ENCODE peak calls at places on chromosomes 5 and 9, in five cellular contexts. T is NCI-H1105 treated with DMSO at 0.1 percent for 48 hours; M is KBM-7; B is CD4-positive, CD25-positive, alpha-beta regulatory T cell; N is NCI-H2029. A is an unnamed sample.

GRCh38 chr9:136954270-136955083 is 2.4 kb downstream of the LCN12 start:
- DNase-seq in T (no peak), M (no peak), B (no peak), N (no peak), A (no peak)

GRCh38 chr5:112004867-112005532 is 248.0 kb upstream of the NREP start:
- DNase-seq in T (no peak), M (no peak), B (no peak), N (no peak), A (no peak)

GRCh38 chr9:87694236-87694755 is 31.6 kb upstream of the CTSL start:
- DNase-seq in T (no peak), M (no peak), B (no peak), N (no peak), A (no peak)

GRCh38 chr5:170267431-170268152 is 30.0 kb downstream of the LCP2 start:
- DNase-seq in T (peak), M (peak), B (peak), N (peak), A (peak)

GRCh38 chr9:125126019-125126746 is 17.1 kb downstream of the SCAI start:
- DNase-seq in T (no peak), M (peak), B (peak), N (peak), A (no peak)

GRCh38 chr9:96008502-96009222 is 133.2 kb downstream of the ERCC6L2 start:
- DNase-seq in T (no peak), M (no peak), B (no peak), N (peak), A (no peak)

GRCh38 chr5:139391570-139392323 is 2.0 kb upstream of the MZB1 start:
- DNase-seq in T (no peak), M (no peak), B (no peak), N (no peak), A (no peak)

GRCh38 chr9:101369286-101369685 is 15.5 kb downstream of the BAAT start:
- DNase-seq in T (no peak), M (no peak), B (no peak), N (no peak), A (no peak)

GRCh38 chr9:110892689-110893088 is 145.6 kb downstream of the LPAR1 start:
- DNase-seq in T (no peak), M (no peak), B (no peak), N (no peak), A (no peak)

GRCh38 chr9:7976167-7976755 is 176.7 kb upstream of the DMAC1 start:
- DNase-seq in T (no peak), M (peak), B (peak), N (no peak), A (no peak)

GRCh38 chr9:110050925-110051355 is 157.0 kb downstream of the C9orf152 start:
- DNase-seq in T (no peak), M (no peak), B (peak), N (no peak), A (no peak)

GRCh38 chr5:113052041-113052795 is 75.6 kb downstream of the DCP2 start:
- DNase-seq in T (no peak), M (no peak), B (no peak), N (no peak), A (no peak)

GRCh38 chr5:112630246-112631009 is 107.3 kb upstream of the APC start:
- DNase-seq in T (no peak), M (no peak), B (no peak), N (no peak), A (no peak)

GRCh38 chr5:19975795-19976194 is 12.2 kb downstream of the CDH18 start:
- DNase-seq in T (no peak), M (no peak), B (no peak), N (no peak), A (no peak)

GRCh38 chr5:120146787-120147186 is 317.3 kb upstream of the PRR16 start:
- DNase-seq in T (no peak), M (no peak), B (no peak), N (no peak), A (no peak)

GRCh38 chr9:134827993-134828392 is 52.6 kb upstream of the FCN2 start:
- DNase-seq in T (no peak), M (no peak), B (no peak), N (no peak), A (no peak)

GRCh38 chr9:32350682-32351081 is 33.8 kb upstream of the ACO1 start:
- DNase-seq in T (peak), M (peak), B (peak), N (no peak), A (no peak)

GRCh38 chr9:121975801-121976277 is 117.3 kb downstream of the TTLL11 start:
- DNase-seq in T (no peak), M (no peak), B (no peak), N (no peak), A (no peak)

GRCh38 chr5:1322036-1322903 is 22.6 kb downstream of the CLPTM1L start:
- DNase-seq in T (no peak), M (no peak), B (no peak), N (no peak), A (no peak)

GRCh38 chr9:5052858-5053257 is 67.8 kb downstream of the JAK2 start:
- DNase-seq in T (no peak), M (no peak), B (no peak), N (no peak), A (no peak)

GRCh38 chr9:76531231-76531775 is 72.3 kb downstream of the GCNT1 start:
- DNase-seq in T (no peak), M (no peak), B (no peak), N (no peak), A (no peak)

GRCh38 chr5:157912621-157913325 is 53.8 kb upstream of the CLINT1 start:
- DNase-seq in T (peak), M (no peak), B (no peak), N (peak), A (no peak)

GRCh38 chr9:31137151-31137849 is 1247.1 kb upstream of the ACO1 start:
- DNase-seq in T (no peak), M (no peak), B (no peak), N (no peak), A (no peak)

GRCh38 chr9:136902259-136902821 is 16.0 kb downstream of the TRAF2 start:
- DNase-seq in T (no peak), M (no peak), B (peak), N (peak), A (no peak)

GRCh38 chr9:129125478-129125877 is 14.3 kb downstream of the PTPA start:
- DNase-seq in T (no peak), M (no peak), B (no peak), N (no peak), A (no peak)

GRCh38 chr9:124215551-124215910 is 42.2 kb upstream of the NEK6 start:
- DNase-seq in T (no peak), M (no peak), B (no peak), N (no peak), A (no peak)

GRCh38 chr5:83096660-83097334 is 19.4 kb downstream of the XRCC4 start:
- DNase-seq in T (no peak), M (no peak), B (no peak), N (no peak), A (no peak)

GRCh38 chr5:135462304-135462703 is 10.2 kb upstream of the TIFAB start:
- DNase-seq in T (peak), M (peak), B (peak), N (peak), A (peak)

GRCh38 chr5:6525910-6526309 is 77.3 kb downstream of the UBE2QL1 start:
- DNase-seq in T (peak), M (peak), B (no peak), N (peak), A (no peak)

A was measured in NCI-H2171 treated with DMSO at 0.1 percent for 48 hours.